ENCODE peak calls at places on chromosomes 5 and 9, in eight cellular contexts. A is SK-N-SH; G is NCI-H2029; Z is amygdala; H is naive thymus-derived CD8-positive, alpha-beta T cell; L is G401; K is NCI-H1417; R is Panc1. W is an unnamed sample.

GRCh38 chr5:146744358-146744757 is 134.2 kb downstream of the PPP2R2B start:
- DNase-seq in A (no peak), G (no peak), Z (no peak), H (no peak), L (peak), K (no peak), R (no peak), W (no peak)

GRCh38 chr5:39208471-39208870 is 10.9 kb downstream of the FYB1 start:
- DNase-seq in A (no peak), G (no peak), Z (no peak), H (no peak), L (no peak), K (no peak), R (no peak), W (no peak)

GRCh38 chr9:9257999-9258398 is 1354.8 kb downstream of the PTPRD start:
- DNase-seq in A (no peak), G (no peak), Z (no peak), H (no peak), L (no peak), K (peak), R (no peak), W (no peak)

GRCh38 chr9:135661801-135662560 is 1.1 kb upstream of the LCN9 start:
- DNase-seq in A (peak), G (no peak), Z (no peak), H (no peak), L (no peak), K (no peak), R (no peak), W (no peak)

GRCh38 chr9:91320299-91320698 is 41.4 kb downstream of the AUH start:
- DNase-seq in A (no peak), G (no peak), Z (no peak), H (no peak), L (no peak), K (no peak), R (no peak), W (no peak)

GRCh38 chr9:125579030-125579932 is 127.7 kb downstream of the MAPKAP1 start:
- DNase-seq in A (no peak), G (no peak), Z (no peak), H (no peak), L (no peak), K (no peak), R (no peak), W (no peak)

GRCh38 chr5:179294891-179295777 is 50.1 kb downstream of the ADAMTS2 start:
- DNase-seq in A (peak), G (peak), Z (no peak), H (no peak), L (no peak), K (no peak), R (no peak), W (no peak)

GRCh38 chr9:115262477-115262876 is 144.5 kb upstream of the TNC start:
- DNase-seq in A (peak), G (peak), Z (no peak), H (no peak), L (peak), K (peak), R (peak), W (peak)

GRCh38 chr5:100706796-100707195 is 171.6 kb downstream of the FAM174A start:
- DNase-seq in A (no peak), G (no peak), Z (no peak), H (no peak), L (no peak), K (no peak), R (peak), W (no peak)

GRCh38 chr9:3508531-3509374 is 17.0 kb downstream of the RFX3 start:
- DNase-seq in A (no peak), G (no peak), Z (no peak), H (no peak), L (no peak), K (peak), R (no peak), W (no peak)

GRCh38 chr5:135568241-135568640 is 10.6 kb downstream of the CXCL14 start:
- DNase-seq in A (no peak), G (no peak), Z (no peak), H (no peak), L (no peak), K (no peak), R (no peak), W (no peak)

GRCh38 chr5:10653033-10653432 is 89.2 kb downstream of the ANKRD33B start:
- DNase-seq in A (no peak), G (no peak), Z (no peak), H (no peak), L (peak), K (no peak), R (no peak), W (no peak)

GRCh38 chr5:83162598-83162997 is 85.3 kb downstream of the XRCC4 start:
- DNase-seq in A (no peak), G (no peak), Z (no peak), H (no peak), L (no peak), K (no peak), R (no peak), W (no peak)

GRCh38 chr9:31390352-31391025 is 994.0 kb upstream of the ACO1 start:
- DNase-seq in A (no peak), G (no peak), Z (no peak), H (no peak), L (no peak), K (no peak), R (no peak), W (no peak)

GRCh38 chr5:90434116-90434714 is 24.7 kb upstream of the CETN3 start:
- DNase-seq in A (peak), G (no peak), Z (no peak), H (peak), L (peak), K (peak), R (no peak), W (no peak)

GRCh38 chr5:9869616-9870288 is 239.6 kb upstream of the TAS2R1 start:
- DNase-seq in A (no peak), G (no peak), Z (no peak), H (no peak), L (no peak), K (no peak), R (no peak), W (no peak)

GRCh38 chr5:43110606-43111170 is 10.0 kb upstream of the ZNF131 start:
- DNase-seq in A (peak), G (no peak), Z (no peak), H (peak), L (no peak), K (no peak), R (no peak), W (no peak)

GRCh38 chr5:163917741-163918140 is 412.3 kb downstream of the MAT2B start:
- DNase-seq in A (no peak), G (no peak), Z (no peak), H (no peak), L (no peak), K (no peak), R (no peak), W (no peak)

GRCh38 chr5:162948677-162949076 is 488.7 kb upstream of the CCNG1 start:
- DNase-seq in A (no peak), G (no peak), Z (no peak), H (no peak), L (no peak), K (no peak), R (no peak), W (no peak)

W was measured in LNCaP clone FGC.